ENCODE peak calls at places on chromosomes 4 and X, in four cellular contexts. W is A549, I is body of pancreas, B is IMR-90. L is an unnamed sample. For H3K4me1, the result is how much of the 10 kb centered on the place peaks cover.

GRCh38 chr4:83013420-83013867 is 2.8 kb upstream of the LIN54 start:
- DNase-seq in I (no peak), B (no peak), W (no peak), L (no peak)

GRCh38 chrX:69263421-69263820 is 98.2 kb upstream of the PJA1 start:
- DNase-seq in I (no peak), B (no peak), W (no peak), L (no peak)

GRCh38 chr4:88041626-88042025 is 34.2 kb downstream of the PKD2 start:
- DNase-seq in W (no peak), I (peak), B (no peak), L (no peak)

GRCh38 chrX:16487620-16488380 is 162.2 kb upstream of the S100G start:
- DNase-seq in I (no peak), W (no peak), B (peak), L (no peak)

GRCh38 chrX:101258260-101258581 is 32.9 kb downstream of the TAF7L start:
- DNase-seq in W (no peak), I (no peak), B (no peak), L (no peak)

GRCh38 chr4:106238819-106239420 is 77.1 kb downstream of the TBCK start:
- DNase-seq in I (no peak), B (peak), W (peak), L (no peak)

GRCh38 chr4:74921490-74921889 is 11.4 kb upstream of the PARM1 start:
- DNase-seq in I (no peak), B (no peak), W (no peak), L (no peak)

GRCh38 chr4:76950052-76950845 is 697 bp downstream of the SEPTIN11 start:
- DNase-seq in B (no peak), W (peak), I (peak), L (peak)

GRCh38 chr4:72629540-72629939 is 60.5 kb upstream of the ADAMTS3 start:
- DNase-seq in B (no peak), W (no peak), I (no peak), L (no peak)

GRCh38 chrX:66074920-66075879 is 35.3 kb upstream of the VSIG4 start:
- DNase-seq in W (no peak), B (no peak), I (peak), L (no peak)

DNA sequence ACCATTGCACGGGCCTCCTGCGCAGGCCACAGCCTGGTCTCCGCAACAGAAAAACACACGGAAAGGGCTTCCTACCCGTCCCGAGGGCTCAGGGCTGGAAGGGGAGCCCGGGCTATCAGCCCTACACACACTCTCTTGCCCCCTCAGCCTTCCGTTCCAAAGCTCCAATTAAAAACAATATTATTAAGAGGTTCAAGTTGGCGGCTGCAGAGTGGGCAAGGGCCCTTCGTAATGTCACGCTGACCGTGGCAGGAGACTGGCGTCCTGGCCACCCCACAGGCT is 220.5 kb upstream of the PSAPL1 start:
- DNase-seq in W (no peak), I (no peak), B (no peak), L (no peak)
- H3K4me3 ChIP-seq in W (no peak), I (no peak), B (no peak), L (no peak)

GRCh38 chr4:5708171-5708828 is at the start of gene EVC2:
- DNase-seq in W (peak), B (peak), I (peak), L (peak)
- TF ChIP-seq POLR2A in W (peak), B (peak), I (peak), L (no peak)

DNA sequence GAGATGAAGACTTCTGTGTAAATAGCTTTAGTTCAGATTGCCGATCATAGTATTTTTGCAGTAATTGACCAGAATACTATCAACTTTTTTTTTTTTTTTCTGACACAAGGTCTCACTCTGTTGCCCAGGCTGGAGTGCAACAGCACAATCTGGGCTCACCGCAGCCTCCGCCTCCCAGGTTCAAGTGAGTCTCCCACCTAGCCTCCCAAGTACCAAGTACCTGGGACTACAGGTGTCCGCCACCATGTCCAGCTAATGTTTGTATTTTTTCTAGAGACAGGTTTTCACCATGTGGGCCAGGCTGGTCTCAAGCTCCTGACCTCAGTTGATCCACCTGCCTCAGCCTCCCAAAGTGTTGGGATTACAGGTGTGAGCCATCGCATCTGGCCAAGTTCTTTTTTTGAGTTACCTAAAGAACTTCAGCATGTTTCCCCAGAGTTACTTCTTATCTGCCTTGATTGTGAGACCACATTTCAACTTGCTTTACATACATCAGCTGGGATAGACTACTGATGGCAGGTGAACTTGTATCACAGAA is 2.8 kb downstream of the UGDH start:
- DNase-seq in I (no peak), B (no peak), W (no peak), L (no peak)
- H3K4me1 ChIP-seq in I (under half), B (under half), W (under half), L (under half)

DNA sequence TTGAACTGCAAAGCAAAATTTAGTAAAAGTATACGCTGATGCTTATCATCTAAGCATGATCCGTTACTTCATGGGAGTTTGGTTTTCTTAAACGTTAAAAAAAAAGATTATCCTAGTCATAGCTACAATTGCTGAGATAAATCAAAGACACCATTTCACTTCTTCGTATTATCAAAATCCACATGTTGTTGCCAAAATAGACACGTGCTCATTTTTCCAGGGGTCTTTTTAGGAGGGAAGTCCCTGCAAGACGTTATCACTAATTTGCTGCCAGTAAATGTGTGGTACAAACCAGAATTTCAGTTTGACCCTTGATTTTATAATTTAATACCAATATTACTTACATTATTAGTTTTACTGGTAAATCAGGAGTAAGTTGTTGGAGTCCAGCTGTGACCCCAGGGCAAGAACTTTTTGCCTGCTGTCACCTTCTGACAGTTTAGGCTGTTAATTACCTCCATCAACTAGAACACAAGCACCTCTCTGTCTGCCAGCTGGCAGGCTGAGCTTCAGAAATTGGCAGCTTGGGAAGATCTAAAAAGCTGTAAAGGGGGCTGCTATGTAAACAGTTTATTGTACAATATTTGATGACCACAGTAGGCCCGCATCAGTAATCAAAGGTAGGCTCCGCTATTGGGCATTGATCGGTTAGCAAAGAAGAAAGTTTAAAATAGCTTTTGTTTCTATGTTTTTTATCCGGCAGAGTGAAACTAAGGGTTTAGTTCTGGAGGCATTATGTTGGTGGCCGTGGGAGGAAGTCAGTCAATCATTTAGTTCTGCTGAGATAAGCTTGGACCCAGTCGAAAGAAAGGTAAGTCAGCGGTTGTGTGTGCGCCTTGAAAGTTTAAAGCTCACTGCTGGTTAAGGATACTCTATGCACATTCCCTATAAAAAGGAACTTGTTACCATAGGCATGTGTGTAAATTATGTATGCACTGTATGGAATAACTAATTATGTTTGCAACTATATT is 196.4 kb downstream of the FBXO8 start:
- DNase-seq in B (no peak), I (no peak), W (no peak), L (no peak)
- H3K4me3 ChIP-seq in B (no peak), I (no peak), W (no peak), L (no peak)

GRCh38 chr4:86891785-86892638 is at the start of gene C4orf36:
- DNase-seq in W (peak), B (peak), I (peak), L (peak)
- TF ChIP-seq POLR2A in W (peak), B (no peak), I (peak), L (peak)

DNA sequence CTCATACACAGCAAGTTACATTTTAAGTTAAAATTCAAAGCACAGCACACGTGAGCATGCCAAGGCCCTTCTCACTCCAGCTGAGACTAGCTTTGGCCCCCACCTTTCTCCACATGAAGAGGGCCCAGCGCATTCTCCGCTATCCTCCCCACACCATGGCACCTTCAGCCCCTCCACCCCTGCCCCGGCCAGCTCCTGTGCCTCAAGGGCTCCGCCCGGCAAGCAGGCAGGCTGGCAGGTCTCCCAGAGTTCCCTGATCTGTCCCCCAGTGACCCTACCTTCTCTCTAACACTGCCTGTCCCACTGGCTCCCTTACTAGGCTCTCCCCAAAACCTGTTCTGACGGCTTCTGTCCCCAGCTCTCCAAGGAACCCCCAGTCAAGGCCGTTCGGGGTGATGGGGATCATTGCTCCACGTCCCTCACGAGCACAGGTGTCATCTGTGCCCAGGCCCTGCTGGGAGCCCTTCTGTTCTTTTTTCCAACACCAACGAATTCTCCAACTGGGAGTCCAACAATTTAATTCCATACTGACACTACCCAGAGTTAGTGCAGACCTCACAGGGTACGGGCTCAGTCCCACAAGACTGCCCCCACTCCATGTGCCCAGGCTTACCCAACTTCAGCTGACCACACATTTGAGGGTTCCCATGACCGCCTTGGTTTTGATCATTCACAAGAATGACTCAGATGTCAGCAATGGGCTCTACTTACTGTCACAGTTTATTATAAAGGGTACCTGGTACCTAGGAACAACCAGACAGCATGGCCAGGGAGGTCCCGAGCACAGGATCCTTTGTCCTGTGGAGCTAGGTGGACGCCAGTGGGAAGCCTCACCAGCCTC is 4.2 kb downstream of the LETM1 start:
- DNase-seq in I (peak), W (no peak), B (no peak), L (no peak)
- H3K4me1 ChIP-seq in I (half or more), W (under half), B (under half), L (under half)

GRCh38 chrX:7055386-7056137 is 92.0 kb upstream of the STS start:
- DNase-seq in W (no peak), I (no peak), B (no peak), L (no peak)
- H3K4me3 ChIP-seq in W (no peak), I (no peak), B (no peak), L (no peak)

GRCh38 chr4:163492951-163493504 is 1.5 kb upstream of the TMA16 start:
- DNase-seq in W (no peak), B (no peak), I (no peak), L (no peak)

GRCh38 chr4:163495900-163496299 is 1.4 kb downstream of the TMA16 start:
- DNase-seq in B (no peak), I (no peak), W (no peak), L (no peak)

GRCh38 chr4:163493643-163494359 is 689 bp upstream of the TMA16 start:
- DNase-seq in W (no peak), B (no peak), I (no peak), L (no peak)

GRCh38 chr4:163489929-163490328 is 4.6 kb upstream of the TMA16 start:
- DNase-seq in W (no peak), I (no peak), B (no peak), L (no peak)

GRCh38 chr4:163494360-163495241 is at the start of gene TMA16:
- DNase-seq in W (peak), I (peak), B (peak), L (peak)
- TF ChIP-seq POLR2A in W (peak), I (peak), B (peak), L (no peak)